ENCODE peak calls at places on chromosomes 6 and 20, in five cellular contexts. One of them, this sample, is unnamed.
A peak's percentile ranks its signal among the peaks of the same experiment; 100 is the strongest.

GRCh38 chr6:6825153-6825847 is 236.8 kb downstream of the LY86 start:
- DNase-seq in HCT116: no peak
- DNase-seq in spleen: no peak
- DNase-seq in breast epithelium: peak; percentile 19
- DNase-seq in A549: no peak
- DNase-seq in this sample: no peak

GRCh38 chr6:150634641-150635292 is 35.1 kb downstream of the PLEKHG1 start:
- DNase-seq in spleen: no peak
- DNase-seq in A549: no peak
- DNase-seq in HCT116: no peak
- DNase-seq in breast epithelium: no peak
- DNase-seq in this sample: no peak

GRCh38 chr6:162726997-162727346 is 594 bp downstream of the PRKN start:
- DNase-seq in HCT116: no peak
- DNase-seq in spleen: no peak
- DNase-seq in breast epithelium: no peak
- DNase-seq in A549: no peak
- DNase-seq in this sample: peak; percentile 5

GRCh38 chr20:2386516-2387179 is 5.9 kb downstream of the TGM6 start:
- DNase-seq in breast epithelium: no peak
- DNase-seq in spleen: no peak
- DNase-seq in A549: no peak
- DNase-seq in HCT116: no peak
- DNase-seq in this sample: no peak

GRCh38 chr6:121932071-121933009 is 467.1 kb upstream of the HSF2 start:
- DNase-seq in A549: peak; percentile 17
- DNase-seq in HCT116: peak; percentile 61
- DNase-seq in spleen: no peak
- DNase-seq in breast epithelium: no peak
- DNase-seq in this sample: no peak

GRCh38 chr6:84728602-84729001 is 35.8 kb downstream of the TBX18 start:
- DNase-seq in spleen: no peak
- DNase-seq in breast epithelium: no peak
- DNase-seq in A549: peak; percentile 54
- DNase-seq in HCT116: peak; percentile 15
- DNase-seq in this sample: no peak

GRCh38 chr6:47241742-47242482 is 67.8 kb downstream of the TNFRSF21 start:
- DNase-seq in spleen: no peak
- DNase-seq in HCT116: no peak
- DNase-seq in A549: peak; percentile 23
- DNase-seq in breast epithelium: no peak
- DNase-seq in this sample: no peak

GRCh38 chr6:155523821-155524238 is 68.2 kb upstream of the NOX3 start:
- DNase-seq in breast epithelium: no peak
- DNase-seq in A549: no peak
- DNase-seq in spleen: no peak
- DNase-seq in HCT116: no peak
- DNase-seq in this sample: no peak

GRCh38 chr6:149111556-149112115 is 205.9 kb upstream of the TAB2 start:
- DNase-seq in HCT116: no peak
- DNase-seq in A549: no peak
- DNase-seq in spleen: no peak
- DNase-seq in breast epithelium: no peak
- DNase-seq in this sample: no peak

GRCh38 chr6:33929575-33930288 is 125.9 kb upstream of the MLN start:
- DNase-seq in A549: no peak
- DNase-seq in HCT116: no peak
- DNase-seq in spleen: no peak
- DNase-seq in breast epithelium: no peak
- DNase-seq in this sample: no peak

GRCh38 chr6:17278289-17279061 is 2.7 kb upstream of the RBM24 start:
- DNase-seq in HCT116: no peak
- DNase-seq in breast epithelium: no peak
- DNase-seq in spleen: no peak
- DNase-seq in A549: peak; percentile 70
- DNase-seq in this sample: no peak

GRCh38 chr6:90388395-90388794 is 91.8 kb upstream of the BACH2 start:
- DNase-seq in HCT116: no peak
- DNase-seq in breast epithelium: no peak
- DNase-seq in A549: no peak
- DNase-seq in spleen: no peak
- DNase-seq in this sample: no peak

GRCh38 chr20:47453167-47453782 is 48.4 kb upstream of the NCOA3 start:
- DNase-seq in spleen: no peak
- DNase-seq in breast epithelium: no peak
- DNase-seq in A549: peak; percentile 93
- DNase-seq in HCT116: peak; percentile 74
- DNase-seq in this sample: no peak

GRCh38 chr6:147872002-147872401 is 363.5 kb downstream of the SAMD5 start:
- DNase-seq in A549: no peak
- DNase-seq in spleen: no peak
- DNase-seq in HCT116: no peak
- DNase-seq in breast epithelium: no peak
- DNase-seq in this sample: no peak

GRCh38 chr6:20058912-20059311 is 153.4 kb downstream of the MBOAT1 start:
- DNase-seq in breast epithelium: no peak
- DNase-seq in spleen: no peak
- DNase-seq in HCT116: no peak
- DNase-seq in A549: no peak
- DNase-seq in this sample: no peak

GRCh38 chr6:158338311-158339112 is 26.2 kb downstream of the TULP4 start:
- DNase-seq in spleen: no peak
- DNase-seq in HCT116: no peak
- DNase-seq in breast epithelium: no peak
- DNase-seq in A549: no peak
- DNase-seq in this sample: no peak

DNA sequence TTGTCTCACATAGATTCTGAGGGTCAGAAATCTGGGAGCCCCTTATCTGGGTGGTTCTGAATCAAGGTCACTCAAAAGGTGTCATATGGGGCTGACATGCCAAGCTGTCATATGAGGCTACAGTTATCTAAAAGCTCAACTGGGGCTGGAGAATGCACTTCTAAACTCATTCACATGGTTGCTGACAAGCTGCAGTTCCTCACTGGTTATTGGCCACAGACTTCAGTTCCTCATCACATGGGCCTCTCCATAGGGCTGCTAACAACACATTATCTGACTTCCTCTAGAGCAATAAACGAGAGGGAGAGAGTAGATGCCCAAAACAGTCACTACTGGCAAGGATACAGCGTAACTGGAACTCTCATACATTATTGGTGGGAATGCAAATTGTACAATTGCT is 7.4 kb upstream of the CGA start:
- DNase-seq in A549: no peak
- DNase-seq in breast epithelium: no peak
- DNase-seq in HCT116: no peak
- DNase-seq in spleen: no peak
- DNase-seq in this sample: no peak
- TF ChIP-seq POLR2A in A549: no peak
- TF ChIP-seq POLR2A in breast epithelium: no peak
- TF ChIP-seq POLR2A in HCT116: no peak
- TF ChIP-seq POLR2A in spleen: no peak
- TF ChIP-seq POLR2A in this sample: no peak

DNA sequence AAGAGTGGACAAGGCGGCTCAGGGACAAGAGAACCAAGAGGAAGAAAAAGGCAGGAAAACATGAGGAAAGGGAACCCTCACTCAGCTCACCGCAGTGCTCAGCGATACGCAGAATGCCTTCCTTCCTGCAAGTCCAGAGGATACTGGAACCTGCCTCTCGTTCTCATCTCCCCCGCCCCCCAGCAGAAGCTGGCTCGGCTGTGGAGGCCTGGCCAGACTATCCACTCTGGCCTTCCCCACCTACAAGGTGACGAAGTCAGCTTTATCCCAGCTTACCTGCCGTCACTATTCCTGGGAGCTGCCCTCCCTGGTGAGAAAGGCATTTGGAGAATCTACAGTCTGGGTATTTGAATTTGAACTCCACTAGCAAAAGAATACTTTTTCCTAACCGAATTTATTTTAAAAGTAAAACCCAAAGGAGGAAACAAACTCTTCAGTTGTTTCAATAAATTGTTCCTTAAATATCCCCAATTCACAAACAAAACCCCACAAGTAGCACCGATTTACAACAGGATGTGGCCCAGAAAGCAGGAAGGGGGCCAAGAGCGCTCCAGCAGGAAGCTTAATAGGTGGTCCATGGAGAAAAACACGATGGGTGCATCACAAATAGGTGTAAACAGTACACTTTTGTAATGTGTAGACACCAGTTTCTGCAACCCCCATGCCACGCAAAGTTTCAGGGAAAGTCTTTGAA is 2.1 kb upstream of the DIDO1 start:
- DNase-seq in HCT116: no peak
- DNase-seq in A549: no peak
- DNase-seq in spleen: peak; percentile 77
- DNase-seq in breast epithelium: no peak
- DNase-seq in this sample: no peak
- H3K4me3 ChIP-seq in HCT116: no peak overlapping the region
- H3K4me3 ChIP-seq in A549: no peak overlapping the region
- H3K4me3 ChIP-seq in spleen: peak overlapping the region; percentile 63
- H3K4me3 ChIP-seq in breast epithelium: peak overlapping the region; percentile 47
- H3K4me3 ChIP-seq in this sample: peak overlapping the region; percentile 24

DNA sequence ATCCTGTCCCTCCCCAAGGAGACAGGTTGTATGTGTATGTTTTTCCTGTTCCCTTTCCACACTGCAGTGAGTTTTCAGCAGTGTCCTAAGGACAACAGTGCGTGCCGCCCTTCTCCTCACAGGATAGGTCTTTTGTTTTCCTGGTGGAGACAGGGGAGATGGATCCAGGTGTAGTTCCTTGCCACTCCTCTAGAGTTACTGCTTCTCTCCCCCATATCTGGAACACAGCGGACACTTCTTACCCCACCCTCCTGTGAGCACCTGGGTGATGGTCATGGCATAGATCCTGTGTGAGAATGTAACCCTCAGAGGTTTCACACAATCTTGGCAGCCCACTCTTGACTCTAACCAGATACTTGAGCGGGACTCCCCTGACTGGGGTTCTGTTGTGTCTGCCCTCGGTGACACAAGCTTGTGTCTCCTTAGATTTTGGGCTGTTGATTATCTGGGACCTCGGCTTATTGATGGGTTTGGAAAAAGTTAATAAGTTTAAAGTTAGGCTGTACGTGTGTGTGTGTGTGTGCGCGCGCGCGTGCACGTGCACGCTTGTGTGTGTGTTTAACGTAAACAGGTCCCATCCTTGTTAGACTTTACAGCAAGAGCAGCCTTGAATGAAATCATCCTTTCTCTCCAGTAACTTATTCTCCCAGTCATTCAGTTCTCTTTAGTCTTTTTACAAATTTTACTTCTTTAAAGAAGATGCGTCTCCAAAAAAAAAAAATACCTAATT is 131.3 kb upstream of the EDN1 start:
- DNase-seq in HCT116: no peak
- DNase-seq in breast epithelium: no peak
- DNase-seq in spleen: no peak
- DNase-seq in A549: no peak
- DNase-seq in this sample: no peak
- TF ChIP-seq CTCF in HCT116: peak; percentile 43
- TF ChIP-seq CTCF in breast epithelium: no peak
- TF ChIP-seq CTCF in spleen: no peak
- TF ChIP-seq CTCF in A549: no peak
- TF ChIP-seq CTCF in this sample: no peak

GRCh38 chr6:167549187-167549586 is 224.3 kb downstream of the TTLL2 start:
- DNase-seq in A549: no peak
- DNase-seq in breast epithelium: no peak
- DNase-seq in spleen: no peak
- DNase-seq in HCT116: no peak
- DNase-seq in this sample: no peak

GRCh38 chr6:167547328-167547692 is 222.4 kb downstream of the TTLL2 start:
- DNase-seq in breast epithelium: no peak
- DNase-seq in A549: no peak
- DNase-seq in spleen: no peak
- DNase-seq in HCT116: no peak
- DNase-seq in this sample: no peak

GRCh38 chr6:167548451-167548850 is 223.6 kb downstream of the TTLL2 start:
- DNase-seq in HCT116: no peak
- DNase-seq in A549: no peak
- DNase-seq in spleen: no peak
- DNase-seq in breast epithelium: no peak
- DNase-seq in this sample: no peak

GRCh38 chr6:167547751-167548150 is 222.9 kb downstream of the TTLL2 start:
- DNase-seq in breast epithelium: no peak
- DNase-seq in HCT116: no peak
- DNase-seq in A549: no peak
- DNase-seq in spleen: no peak
- DNase-seq in this sample: no peak

DNA sequence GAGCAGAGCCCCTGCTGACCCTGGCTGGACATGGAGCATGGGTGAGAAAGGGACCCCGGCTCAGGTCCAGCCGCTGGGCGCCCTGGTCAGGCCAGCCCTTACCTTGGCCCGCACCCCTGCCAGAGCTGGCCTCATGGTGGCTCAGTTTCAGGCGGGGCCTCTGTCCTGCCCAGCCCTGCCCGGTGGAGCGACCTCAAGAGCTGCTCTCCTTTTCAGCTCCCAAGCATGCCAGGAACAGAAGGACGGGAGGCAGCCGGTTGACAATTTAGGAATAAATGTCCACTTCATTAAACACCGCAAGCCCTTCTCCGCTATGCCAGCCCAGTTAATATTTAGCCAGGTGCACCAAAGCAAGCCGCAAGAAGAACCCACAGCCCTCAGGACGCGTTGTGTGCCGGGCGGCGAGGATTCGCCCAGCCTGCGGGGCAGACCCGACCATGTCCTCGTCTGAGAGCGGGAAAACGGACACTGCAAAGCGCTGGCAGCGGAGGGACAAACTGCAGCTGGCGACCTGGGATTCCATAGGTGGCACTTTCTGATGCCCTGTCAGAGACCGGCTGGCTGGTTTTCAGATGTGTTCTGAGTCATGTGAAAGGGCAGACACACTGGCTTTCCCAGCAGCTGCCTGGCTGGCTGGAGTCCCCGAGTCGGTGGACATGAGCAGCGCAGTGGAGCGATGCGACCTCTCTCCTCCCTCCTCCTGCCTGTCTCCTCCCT is 221.9 kb downstream of the TTLL2 start:
- DNase-seq in breast epithelium: no peak
- DNase-seq in HCT116: no peak
- DNase-seq in A549: no peak
- DNase-seq in spleen: no peak
- DNase-seq in this sample: no peak
- TF ChIP-seq POLR2A in breast epithelium: no peak
- TF ChIP-seq POLR2A in HCT116: no peak
- TF ChIP-seq POLR2A in A549: no peak
- TF ChIP-seq POLR2A in spleen: no peak
- TF ChIP-seq POLR2A in this sample: no peak